ENCODE peak calls at places on chromosomes 4 and X, in seven cellular contexts. One of them, this sample, is unnamed.

GRCh38 chrX:37378830-37379229 is 29.7 kb downstream of the PRRG1 start:
- DNase-seq in H1: no peak
- DNase-seq in suprapubic skin: no peak
- DNase-seq in esophagus muscularis mucosa: no peak
- DNase-seq in stomach: no peak
- DNase-seq in ovary: no peak
- DNase-seq in K562: no peak
- DNase-seq in this sample: no peak

GRCh38 chrX:6052111-6052745 is 176.4 kb downstream of the NLGN4X start:
- DNase-seq in H1: no peak
- DNase-seq in suprapubic skin: no peak
- DNase-seq in esophagus muscularis mucosa: no peak
- DNase-seq in stomach: no peak
- DNase-seq in ovary: no peak
- DNase-seq in K562: no peak
- DNase-seq in this sample: no peak

GRCh38 chr4:38488891-38489861 is 174.8 kb upstream of the KLF3 start:
- DNase-seq in H1: no peak
- DNase-seq in suprapubic skin: no peak
- DNase-seq in esophagus muscularis mucosa: peak
- DNase-seq in stomach: no peak
- DNase-seq in ovary: no peak
- DNase-seq in K562: no peak
- DNase-seq in this sample: no peak

GRCh38 chr4:184265566-184266351 is 48.1 kb upstream of the ENPP6 start:
- DNase-seq in H1: no peak
- DNase-seq in suprapubic skin: no peak
- DNase-seq in esophagus muscularis mucosa: no peak
- DNase-seq in stomach: no peak
- DNase-seq in ovary: no peak
- DNase-seq in K562: peak
- DNase-seq in this sample: no peak

GRCh38 chr4:103306870-103307345 is 108.8 kb upstream of the CENPE start:
- DNase-seq in H1: no peak
- DNase-seq in suprapubic skin: no peak
- DNase-seq in esophagus muscularis mucosa: no peak
- DNase-seq in stomach: peak
- DNase-seq in ovary: no peak
- DNase-seq in K562: no peak
- DNase-seq in this sample: no peak

GRCh38 chrX:54640721-54641120 is 110.7 kb downstream of the GNL3L start:
- DNase-seq in H1: no peak
- DNase-seq in suprapubic skin: no peak
- DNase-seq in esophagus muscularis mucosa: no peak
- DNase-seq in stomach: no peak
- DNase-seq in ovary: no peak
- DNase-seq in K562: no peak
- DNase-seq in this sample: no peak

GRCh38 chrX:17078031-17078730 is 131.7 kb downstream of the REPS2 start:
- DNase-seq in H1: no peak
- DNase-seq in suprapubic skin: no peak
- DNase-seq in esophagus muscularis mucosa: no peak
- DNase-seq in stomach: no peak
- DNase-seq in ovary: no peak
- DNase-seq in K562: no peak
- DNase-seq in this sample: no peak

GRCh38 chrX:11386001-11386523 is 92.8 kb downstream of the AMELX start:
- DNase-seq in H1: no peak
- DNase-seq in suprapubic skin: no peak
- DNase-seq in esophagus muscularis mucosa: no peak
- DNase-seq in stomach: no peak
- DNase-seq in ovary: peak
- DNase-seq in K562: no peak
- DNase-seq in this sample: no peak

GRCh38 chr4:142845293-142846070 is 619 bp downstream of the INPP4B start:
- DNase-seq in H1: no peak
- DNase-seq in suprapubic skin: no peak
- DNase-seq in esophagus muscularis mucosa: no peak
- DNase-seq in stomach: peak
- DNase-seq in ovary: peak
- DNase-seq in K562: no peak
- DNase-seq in this sample: peak

GRCh38 chrX:72569786-72570185 is 2.9 kb downstream of the HDAC8 start:
- DNase-seq in H1: no peak
- DNase-seq in suprapubic skin: no peak
- DNase-seq in esophagus muscularis mucosa: no peak
- DNase-seq in stomach: no peak
- DNase-seq in ovary: no peak
- DNase-seq in K562: no peak
- DNase-seq in this sample: no peak

GRCh38 chr4:186485621-186486062 is 69.7 kb downstream of the MTNR1A start:
- DNase-seq in H1: no peak
- DNase-seq in suprapubic skin: no peak
- DNase-seq in esophagus muscularis mucosa: no peak
- DNase-seq in stomach: no peak
- DNase-seq in ovary: no peak
- DNase-seq in K562: no peak
- DNase-seq in this sample: peak

GRCh38 chr4:54954656-54955388 is 170.6 kb downstream of the KDR start:
- DNase-seq in H1: no peak
- DNase-seq in suprapubic skin: no peak
- DNase-seq in esophagus muscularis mucosa: peak
- DNase-seq in stomach: no peak
- DNase-seq in ovary: no peak
- DNase-seq in K562: no peak
- DNase-seq in this sample: no peak

GRCh38 chr4:101689220-101689619 is 101.3 kb upstream of the BANK1 start:
- DNase-seq in H1: no peak
- DNase-seq in suprapubic skin: no peak
- DNase-seq in esophagus muscularis mucosa: no peak
- DNase-seq in stomach: no peak
- DNase-seq in ovary: no peak
- DNase-seq in K562: no peak
- DNase-seq in this sample: no peak

GRCh38 chr4:103934178-103934789 is 214.5 kb upstream of the TACR3 start:
- DNase-seq in H1: no peak
- DNase-seq in suprapubic skin: no peak
- DNase-seq in esophagus muscularis mucosa: no peak
- DNase-seq in stomach: no peak
- DNase-seq in ovary: no peak
- DNase-seq in K562: peak
- DNase-seq in this sample: peak

GRCh38 chrX:370963-371745 is 15.6 kb downstream of the PPP2R3B start:
- DNase-seq in H1: no peak
- DNase-seq in suprapubic skin: no peak
- DNase-seq in esophagus muscularis mucosa: no peak
- DNase-seq in stomach: no peak
- DNase-seq in ovary: no peak
- DNase-seq in K562: no peak
- DNase-seq in this sample: no peak

GRCh38 chr4:10288830-10289533 is 168.2 kb downstream of the ZNF518B start:
- DNase-seq in H1: no peak
- DNase-seq in suprapubic skin: no peak
- DNase-seq in esophagus muscularis mucosa: no peak
- DNase-seq in stomach: no peak
- DNase-seq in ovary: no peak
- DNase-seq in K562: no peak
- DNase-seq in this sample: no peak

GRCh38 chr4:8477095-8477635 is 36.6 kb downstream of the TRMT44 start:
- DNase-seq in H1: no peak
- DNase-seq in suprapubic skin: no peak
- DNase-seq in esophagus muscularis mucosa: no peak
- DNase-seq in stomach: no peak
- DNase-seq in ovary: no peak
- DNase-seq in K562: no peak
- DNase-seq in this sample: no peak

GRCh38 chr4:189802884-189803283 is 137.8 kb upstream of the FRG1 start:
- DNase-seq in H1: peak
- DNase-seq in suprapubic skin: no peak
- DNase-seq in esophagus muscularis mucosa: no peak
- DNase-seq in stomach: no peak
- DNase-seq in ovary: no peak
- DNase-seq in K562: no peak
- DNase-seq in this sample: no peak

GRCh38 chr4:40316333-40316781 is 18.8 kb upstream of the CHRNA9 start:
- DNase-seq in H1: no peak
- DNase-seq in suprapubic skin: no peak
- DNase-seq in esophagus muscularis mucosa: no peak
- DNase-seq in stomach: no peak
- DNase-seq in ovary: no peak
- DNase-seq in K562: no peak
- DNase-seq in this sample: no peak

GRCh38 chr4:40317921-40318658 is 17.0 kb upstream of the CHRNA9 start:
- DNase-seq in H1: no peak
- DNase-seq in suprapubic skin: no peak
- DNase-seq in esophagus muscularis mucosa: no peak
- DNase-seq in stomach: no peak
- DNase-seq in ovary: no peak
- DNase-seq in K562: no peak
- DNase-seq in this sample: no peak

GRCh38 chr4:40314951-40315350 is 20.2 kb upstream of the CHRNA9 start:
- DNase-seq in H1: no peak
- DNase-seq in suprapubic skin: no peak
- DNase-seq in esophagus muscularis mucosa: no peak
- DNase-seq in stomach: no peak
- DNase-seq in ovary: no peak
- DNase-seq in K562: no peak
- DNase-seq in this sample: no peak

GRCh38 chr4:40321671-40322131 is 13.4 kb upstream of the CHRNA9 start:
- DNase-seq in H1: no peak
- DNase-seq in suprapubic skin: no peak
- DNase-seq in esophagus muscularis mucosa: no peak
- DNase-seq in stomach: no peak
- DNase-seq in ovary: no peak
- DNase-seq in K562: no peak
- DNase-seq in this sample: no peak

DNA sequence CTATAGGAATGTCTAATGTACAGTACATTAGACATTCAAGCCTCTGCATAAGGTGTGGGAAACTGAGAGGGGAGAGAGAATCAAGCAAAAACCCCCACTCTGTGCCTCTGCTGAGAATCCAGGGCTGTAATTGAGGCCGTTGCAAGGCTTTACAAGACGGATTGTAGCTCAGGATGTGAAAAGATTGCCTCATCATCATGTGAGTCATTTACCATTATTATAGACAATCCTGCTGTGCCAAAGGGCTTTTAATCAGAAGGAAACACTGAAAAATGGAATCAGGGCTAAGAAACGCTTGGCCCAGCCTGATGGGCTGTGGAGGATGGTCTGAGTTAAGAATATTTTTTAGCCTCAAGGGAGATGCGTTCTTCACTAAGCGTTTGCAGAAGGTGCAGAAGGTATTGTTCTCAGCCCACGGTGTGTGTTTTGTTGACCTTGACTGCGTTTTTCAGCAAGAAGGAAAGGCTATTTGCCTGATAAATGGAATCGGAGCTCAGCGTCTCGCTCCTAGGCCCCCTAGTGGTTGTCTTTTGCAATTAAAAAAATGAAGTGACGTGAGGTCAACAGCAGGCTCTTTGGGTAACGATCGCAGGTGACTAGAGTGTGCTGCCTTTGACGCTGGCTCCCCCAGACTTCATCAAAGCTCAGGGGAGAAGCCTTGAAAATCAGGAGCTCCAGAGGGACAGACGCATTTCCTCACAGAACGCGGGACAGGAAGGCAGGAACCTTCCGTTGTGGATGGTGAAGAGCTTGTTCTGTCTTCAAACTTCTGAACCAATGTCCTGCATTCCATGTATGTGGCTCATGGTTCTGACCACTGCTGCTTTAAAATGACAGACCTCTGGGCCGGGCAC is 18.1 kb upstream of the CHRNA9 start:
- DNase-seq in H1: peak
- DNase-seq in suprapubic skin: peak
- DNase-seq in esophagus muscularis mucosa: no peak
- DNase-seq in stomach: peak
- DNase-seq in ovary: peak
- DNase-seq in K562: peak
- DNase-seq in this sample: no peak
- TF ChIP-seq EP300 in H1: no peak
- TF ChIP-seq EP300 in suprapubic skin: no peak
- TF ChIP-seq EP300 in esophagus muscularis mucosa: no peak
- TF ChIP-seq EP300 in stomach: no peak
- TF ChIP-seq EP300 in ovary: no peak
- TF ChIP-seq EP300 in K562: peak
- TF ChIP-seq EP300 in this sample: no peak

GRCh38 chrX:35285289-35285962 is 342.8 kb downstream of the FAM47B start:
- DNase-seq in H1: no peak
- DNase-seq in suprapubic skin: no peak
- DNase-seq in esophagus muscularis mucosa: no peak
- DNase-seq in stomach: no peak
- DNase-seq in ovary: no peak
- DNase-seq in K562: no peak
- DNase-seq in this sample: no peak
- H3K4me3 ChIP-seq in H1: no peak
- H3K4me3 ChIP-seq in suprapubic skin: no peak
- H3K4me3 ChIP-seq in esophagus muscularis mucosa: no peak
- H3K4me3 ChIP-seq in stomach: no peak
- H3K4me3 ChIP-seq in ovary: no peak
- H3K4me3 ChIP-seq in K562: no peak
- H3K4me3 ChIP-seq in this sample: no peak

GRCh38 chr4:52718123-52718522 is 33.1 kb downstream of the ERVMER34-1 start:
- DNase-seq in H1: no peak
- DNase-seq in suprapubic skin: no peak
- DNase-seq in esophagus muscularis mucosa: no peak
- DNase-seq in stomach: no peak
- DNase-seq in ovary: no peak
- DNase-seq in K562: no peak
- DNase-seq in this sample: no peak
- TF ChIP-seq POLR2A in H1: no peak
- TF ChIP-seq POLR2A in suprapubic skin: no peak
- TF ChIP-seq POLR2A in esophagus muscularis mucosa: no peak
- TF ChIP-seq POLR2A in stomach: no peak
- TF ChIP-seq POLR2A in ovary: no peak
- TF ChIP-seq POLR2A in K562: peak
- TF ChIP-seq POLR2A in this sample: no peak

GRCh38 chrX:24305905-24306304 is 8.0 kb downstream of the SUPT20HL2 start:
- DNase-seq in H1: no peak
- DNase-seq in suprapubic skin: no peak
- DNase-seq in esophagus muscularis mucosa: no peak
- DNase-seq in stomach: no peak
- DNase-seq in ovary: peak
- DNase-seq in K562: no peak
- DNase-seq in this sample: no peak

GRCh38 chrX:24306430-24306829 is 7.4 kb downstream of the SUPT20HL2 start:
- DNase-seq in H1: no peak
- DNase-seq in suprapubic skin: no peak
- DNase-seq in esophagus muscularis mucosa: no peak
- DNase-seq in stomach: no peak
- DNase-seq in ovary: no peak
- DNase-seq in K562: peak
- DNase-seq in this sample: no peak

GRCh38 chrX:24298191-24298590 is 15.7 kb downstream of the SUPT20HL2 start:
- DNase-seq in H1: no peak
- DNase-seq in suprapubic skin: no peak
- DNase-seq in esophagus muscularis mucosa: no peak
- DNase-seq in stomach: no peak
- DNase-seq in ovary: no peak
- DNase-seq in K562: no peak
- DNase-seq in this sample: no peak

GRCh38 chrX:24301806-24302205 is 12.1 kb downstream of the SUPT20HL2 start:
- DNase-seq in H1: no peak
- DNase-seq in suprapubic skin: no peak
- DNase-seq in esophagus muscularis mucosa: no peak
- DNase-seq in stomach: no peak
- DNase-seq in ovary: no peak
- DNase-seq in K562: no peak
- DNase-seq in this sample: no peak

GRCh38 chrX:24301060-24301459 is 12.8 kb downstream of the SUPT20HL2 start:
- DNase-seq in H1: no peak
- DNase-seq in suprapubic skin: no peak
- DNase-seq in esophagus muscularis mucosa: no peak
- DNase-seq in stomach: no peak
- DNase-seq in ovary: no peak
- DNase-seq in K562: no peak
- DNase-seq in this sample: no peak
- TF ChIP-seq EP300 in H1: no peak
- TF ChIP-seq EP300 in suprapubic skin: no peak
- TF ChIP-seq EP300 in esophagus muscularis mucosa: no peak
- TF ChIP-seq EP300 in stomach: no peak
- TF ChIP-seq EP300 in ovary: no peak
- TF ChIP-seq EP300 in K562: no peak
- TF ChIP-seq EP300 in this sample: no peak

This sample was measured in tibial nerve.